ENCODE peak calls at places on chromosomes 7 and 10, in nine cellular contexts. One of them, this sample, is unnamed.

GRCh38 chr7:94580601-94581000 is 71.0 kb downstream of the CASD1 start:
- DNase-seq in left lung: no peak
- DNase-seq in astrocyte of the spinal cord: peak; percentile 8
- DNase-seq in fibroblast of villous mesenchyme: peak; percentile 38
- DNase-seq in astrocyte of the cerebellum: no peak
- DNase-seq in AG04450: peak; percentile 10
- DNase-seq in IMR-90: peak; percentile 49
- DNase-seq in lower leg skin: no peak
- DNase-seq in HCT116: no peak
- DNase-seq in this sample: peak; percentile 32

GRCh38 chr10:99161194-99161593 is 74.5 kb downstream of the HPSE2 start:
- DNase-seq in left lung: no peak
- DNase-seq in fibroblast of villous mesenchyme: peak; percentile 2
- DNase-seq in lower leg skin: no peak
- DNase-seq in HCT116: no peak
- DNase-seq in astrocyte of the cerebellum: no peak
- DNase-seq in astrocyte of the spinal cord: no peak
- DNase-seq in IMR-90: no peak
- DNase-seq in AG04450: no peak
- DNase-seq in this sample: no peak

GRCh38 chr7:150992833-150993302 is 2.1 kb downstream of the NOS3 start:
- DNase-seq in fibroblast of villous mesenchyme: peak; percentile 29
- DNase-seq in IMR-90: no peak
- DNase-seq in astrocyte of the spinal cord: no peak
- DNase-seq in left lung: no peak
- DNase-seq in lower leg skin: no peak
- DNase-seq in astrocyte of the cerebellum: no peak
- DNase-seq in HCT116: no peak
- DNase-seq in AG04450: no peak
- DNase-seq in this sample: no peak

GRCh38 chr7:1848911-1849311 is 178.8 kb downstream of the ELFN1 start:
- DNase-seq in fibroblast of villous mesenchyme: no peak
- DNase-seq in lower leg skin: no peak
- DNase-seq in IMR-90: no peak
- DNase-seq in astrocyte of the cerebellum: no peak
- DNase-seq in left lung: no peak
- DNase-seq in astrocyte of the spinal cord: no peak
- DNase-seq in AG04450: no peak
- DNase-seq in HCT116: no peak
- DNase-seq in this sample: no peak

GRCh38 chr7:84176716-84177115 is 17.9 kb downstream of the SEMA3A start:
- DNase-seq in AG04450: no peak
- DNase-seq in left lung: no peak
- DNase-seq in fibroblast of villous mesenchyme: peak; percentile 86
- DNase-seq in HCT116: no peak
- DNase-seq in IMR-90: peak; percentile 35
- DNase-seq in astrocyte of the spinal cord: no peak
- DNase-seq in astrocyte of the cerebellum: no peak
- DNase-seq in lower leg skin: no peak
- DNase-seq in this sample: no peak

GRCh38 chr10:3758491-3758970 is 26.5 kb downstream of the KLF6 start:
- DNase-seq in lower leg skin: peak; percentile 79
- DNase-seq in IMR-90: no peak
- DNase-seq in fibroblast of villous mesenchyme: no peak
- DNase-seq in astrocyte of the spinal cord: no peak
- DNase-seq in AG04450: no peak
- DNase-seq in HCT116: no peak
- DNase-seq in left lung: no peak
- DNase-seq in astrocyte of the cerebellum: no peak
- DNase-seq in this sample: no peak

GRCh38 chr7:71511361-71511807 is 379.4 kb downstream of the GALNT17 start:
- DNase-seq in HCT116: no peak
- DNase-seq in left lung: no peak
- DNase-seq in IMR-90: no peak
- DNase-seq in AG04450: no peak
- DNase-seq in fibroblast of villous mesenchyme: no peak
- DNase-seq in astrocyte of the spinal cord: no peak
- DNase-seq in astrocyte of the cerebellum: no peak
- DNase-seq in lower leg skin: no peak
- DNase-seq in this sample: peak; percentile 17

GRCh38 chr10:49354593-49354992 is 41.3 kb downstream of the DRGX start:
- DNase-seq in left lung: no peak
- DNase-seq in astrocyte of the cerebellum: no peak
- DNase-seq in astrocyte of the spinal cord: no peak
- DNase-seq in fibroblast of villous mesenchyme: no peak
- DNase-seq in AG04450: no peak
- DNase-seq in HCT116: no peak
- DNase-seq in lower leg skin: peak; percentile 31
- DNase-seq in IMR-90: no peak
- DNase-seq in this sample: no peak

GRCh38 chr10:85792533-85792858 is 574.1 kb downstream of the GRID1 start:
- DNase-seq in astrocyte of the spinal cord: no peak
- DNase-seq in AG04450: no peak
- DNase-seq in left lung: no peak
- DNase-seq in IMR-90: no peak
- DNase-seq in HCT116: no peak
- DNase-seq in lower leg skin: peak; percentile 76
- DNase-seq in astrocyte of the cerebellum: no peak
- DNase-seq in fibroblast of villous mesenchyme: no peak
- DNase-seq in this sample: no peak

DNA sequence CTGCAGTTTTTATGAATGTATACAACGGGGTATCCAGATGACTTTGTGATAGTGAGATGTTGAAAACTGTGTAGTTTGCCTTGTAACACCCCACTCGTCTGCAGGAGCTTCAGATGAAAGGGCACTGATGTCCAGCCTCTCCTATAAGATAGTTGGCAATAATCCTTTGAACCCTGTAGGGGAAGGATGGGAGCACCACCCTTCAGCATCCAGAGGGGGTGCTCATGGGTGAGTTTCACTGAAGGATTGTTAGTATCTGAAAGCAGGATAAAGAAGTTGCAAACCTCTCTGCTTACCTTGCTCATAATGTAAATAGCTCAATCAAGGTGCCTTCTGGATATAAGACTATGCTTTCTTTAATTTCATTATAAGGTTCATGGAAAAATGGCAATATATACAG is 201.5 kb downstream of the TMEM178B start:
- DNase-seq in fibroblast of villous mesenchyme: no peak
- DNase-seq in left lung: no peak
- DNase-seq in astrocyte of the spinal cord: no peak
- DNase-seq in AG04450: no peak
- DNase-seq in HCT116: no peak
- DNase-seq in astrocyte of the cerebellum: no peak
- DNase-seq in lower leg skin: no peak
- DNase-seq in IMR-90: no peak
- DNase-seq in this sample: no peak
- TF ChIP-seq CTCF in fibroblast of villous mesenchyme: no peak
- TF ChIP-seq CTCF in left lung: no peak
- TF ChIP-seq CTCF in astrocyte of the spinal cord: no peak
- TF ChIP-seq CTCF in AG04450: no peak
- TF ChIP-seq CTCF in HCT116: peak; percentile 15
- TF ChIP-seq CTCF in astrocyte of the cerebellum: no peak
- TF ChIP-seq CTCF in lower leg skin: no peak
- TF ChIP-seq CTCF in IMR-90: no peak
- TF ChIP-seq CTCF in this sample: no peak

DNA sequence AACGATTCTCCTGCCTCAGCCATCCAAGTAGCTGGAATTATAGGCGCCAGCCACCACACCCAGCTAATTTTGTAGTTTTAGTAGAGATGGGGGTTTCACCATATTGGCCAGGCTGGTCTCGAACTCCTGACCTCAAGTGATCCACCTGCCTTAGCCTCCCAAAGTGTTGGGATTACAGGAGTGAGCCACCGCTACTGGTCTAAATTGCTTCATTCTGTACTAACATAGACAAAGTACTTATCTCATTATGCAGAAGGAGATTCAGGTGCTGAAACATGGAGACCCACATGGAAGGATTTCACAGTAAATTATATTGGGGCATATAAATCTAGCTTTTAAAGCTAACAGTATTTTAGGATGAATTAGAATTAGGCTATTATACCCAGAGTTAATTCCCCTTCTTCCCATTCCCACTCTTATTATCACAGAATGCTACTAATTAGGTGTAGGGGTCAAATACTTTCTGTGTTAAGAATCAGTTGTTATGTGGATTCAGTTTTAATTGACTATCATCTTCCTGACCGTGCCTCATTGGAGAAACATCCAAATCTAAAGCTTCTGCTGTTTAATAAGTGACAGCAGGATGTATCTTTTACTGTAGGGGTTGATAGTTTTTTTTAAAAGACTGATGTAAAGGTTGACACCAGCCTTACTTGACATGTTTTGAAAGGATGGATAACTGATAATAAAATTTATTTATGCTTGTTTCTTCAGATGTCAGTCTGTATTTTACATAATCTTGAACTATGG is 27.2 kb downstream of the ADK start:
- DNase-seq in astrocyte of the spinal cord: no peak
- DNase-seq in left lung: no peak
- DNase-seq in fibroblast of villous mesenchyme: no peak
- DNase-seq in lower leg skin: no peak
- DNase-seq in astrocyte of the cerebellum: no peak
- DNase-seq in IMR-90: no peak
- DNase-seq in AG04450: no peak
- DNase-seq in HCT116: no peak
- DNase-seq in this sample: no peak
- H3K4me3 ChIP-seq in astrocyte of the spinal cord: no peak overlapping the region
- H3K4me3 ChIP-seq in left lung: no peak overlapping the region
- H3K4me3 ChIP-seq in fibroblast of villous mesenchyme: no peak overlapping the region
- H3K4me3 ChIP-seq in lower leg skin: no peak overlapping the region
- H3K4me3 ChIP-seq in astrocyte of the cerebellum: no peak overlapping the region
- H3K4me3 ChIP-seq in IMR-90: no peak overlapping the region
- H3K4me3 ChIP-seq in AG04450: no peak overlapping the region
- H3K4me3 ChIP-seq in HCT116: no peak overlapping the region
- H3K4me3 ChIP-seq in this sample: no peak overlapping the region

GRCh38 chr10:8078027-8078426 is 23.5 kb downstream of the GATA3 start:
- DNase-seq in lower leg skin: no peak
- DNase-seq in astrocyte of the cerebellum: no peak
- DNase-seq in HCT116: no peak
- DNase-seq in IMR-90: no peak
- DNase-seq in AG04450: no peak
- DNase-seq in left lung: no peak
- DNase-seq in astrocyte of the spinal cord: no peak
- DNase-seq in fibroblast of villous mesenchyme: no peak
- DNase-seq in this sample: no peak
- TF ChIP-seq CTCF in lower leg skin: no peak
- TF ChIP-seq CTCF in astrocyte of the cerebellum: no peak
- TF ChIP-seq CTCF in HCT116: no peak
- TF ChIP-seq CTCF in IMR-90: no peak
- TF ChIP-seq CTCF in AG04450: no peak
- TF ChIP-seq CTCF in left lung: no peak
- TF ChIP-seq CTCF in astrocyte of the spinal cord: no peak
- TF ChIP-seq CTCF in fibroblast of villous mesenchyme: no peak
- TF ChIP-seq CTCF in this sample: no peak

DNA sequence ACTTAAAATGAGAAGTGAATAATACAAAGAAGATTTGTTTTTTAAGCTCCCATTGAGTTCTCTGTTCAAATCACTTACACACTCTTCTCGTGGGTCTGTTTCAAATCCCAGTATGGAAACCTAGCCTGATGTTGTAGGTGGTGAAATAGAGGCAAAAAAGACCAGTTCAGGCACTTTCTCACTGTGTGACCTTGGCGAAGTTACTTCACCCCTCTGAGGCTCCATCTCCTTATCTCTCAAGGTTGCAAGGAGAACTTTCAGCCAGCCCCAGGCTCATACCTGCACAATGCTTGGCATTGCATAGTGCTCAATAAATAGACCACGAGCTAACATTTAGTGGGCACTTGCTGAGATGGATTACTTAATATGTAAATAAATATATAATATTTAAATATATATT is 90.1 kb downstream of the PRLHR start:
- DNase-seq in lower leg skin: no peak
- DNase-seq in astrocyte of the spinal cord: no peak
- DNase-seq in IMR-90: no peak
- DNase-seq in HCT116: no peak
- DNase-seq in fibroblast of villous mesenchyme: no peak
- DNase-seq in left lung: no peak
- DNase-seq in astrocyte of the cerebellum: no peak
- DNase-seq in AG04450: no peak
- DNase-seq in this sample: no peak
- H3K4me3 ChIP-seq in lower leg skin: no peak overlapping the region
- H3K4me3 ChIP-seq in astrocyte of the spinal cord: no peak overlapping the region
- H3K4me3 ChIP-seq in IMR-90: no peak overlapping the region
- H3K4me3 ChIP-seq in HCT116: no peak overlapping the region
- H3K4me3 ChIP-seq in fibroblast of villous mesenchyme: no peak overlapping the region
- H3K4me3 ChIP-seq in left lung: no peak overlapping the region
- H3K4me3 ChIP-seq in astrocyte of the cerebellum: no peak overlapping the region
- H3K4me3 ChIP-seq in AG04450: no peak overlapping the region
- H3K4me3 ChIP-seq in this sample: no peak overlapping the region

This sample was measured in fibroblast of mammary gland.